ENCODE peak calls at places on chromosomes 6 and 20, in nine cellular contexts. One of them, this sample, is unnamed.
A peak's percentile ranks its signal among the peaks of the same experiment; 100 is the strongest.

GRCh38 chr6:18985061-18985460 is 597.9 kb downstream of the RNF144B start:
- DNase-seq in GM20000: no peak
- DNase-seq in tibial artery: no peak
- DNase-seq in AG10803: no peak
- DNase-seq in fibroblast of pulmonary artery: no peak
- DNase-seq in ovary: no peak
- DNase-seq in neural crest cell: no peak
- DNase-seq in right atrium auricular region: no peak
- DNase-seq in mucosa of descending colon: no peak
- DNase-seq in this sample: no peak

GRCh38 chr20:47139934-47140333 is 216.6 kb downstream of the ZMYND8 start:
- DNase-seq in GM20000: no peak
- DNase-seq in tibial artery: no peak
- DNase-seq in AG10803: no peak
- DNase-seq in fibroblast of pulmonary artery: no peak
- DNase-seq in ovary: no peak
- DNase-seq in neural crest cell: no peak
- DNase-seq in right atrium auricular region: no peak
- DNase-seq in mucosa of descending colon: no peak
- DNase-seq in this sample: no peak

GRCh38 chr20:44747166-44748004 is 1.7 kb downstream of the KCNK15 start:
- DNase-seq in GM20000: peak; percentile 86
- DNase-seq in tibial artery: peak; percentile 86
- DNase-seq in AG10803: peak; percentile 72
- DNase-seq in fibroblast of pulmonary artery: peak; percentile 81
- DNase-seq in ovary: peak; percentile 81
- DNase-seq in neural crest cell: peak; percentile 76
- DNase-seq in right atrium auricular region: peak; percentile 85
- DNase-seq in mucosa of descending colon: peak; percentile 75
- DNase-seq in this sample: peak; percentile 74

GRCh38 chr20:33176101-33176500 is 8.1 kb downstream of the BPIFA2 start:
- DNase-seq in GM20000: no peak
- DNase-seq in tibial artery: no peak
- DNase-seq in AG10803: no peak
- DNase-seq in fibroblast of pulmonary artery: no peak
- DNase-seq in ovary: no peak
- DNase-seq in neural crest cell: no peak
- DNase-seq in right atrium auricular region: no peak
- DNase-seq in mucosa of descending colon: no peak
- DNase-seq in this sample: no peak

GRCh38 chr20:25178563-25179438 is 16.7 kb upstream of the ENTPD6 start:
- DNase-seq in GM20000: peak; percentile 64
- DNase-seq in tibial artery: peak; percentile 71
- DNase-seq in AG10803: peak; percentile 72
- DNase-seq in fibroblast of pulmonary artery: peak; percentile 90
- DNase-seq in ovary: no peak
- DNase-seq in neural crest cell: no peak
- DNase-seq in right atrium auricular region: no peak
- DNase-seq in mucosa of descending colon: no peak
- DNase-seq in this sample: peak; percentile 28

GRCh38 chr6:157813191-157813590 is 9.9 kb upstream of the SNX9 start:
- DNase-seq in GM20000: no peak
- DNase-seq in tibial artery: peak; percentile 80
- DNase-seq in AG10803: no peak
- DNase-seq in fibroblast of pulmonary artery: peak; percentile 52
- DNase-seq in ovary: peak; percentile 46
- DNase-seq in neural crest cell: no peak
- DNase-seq in right atrium auricular region: no peak
- DNase-seq in mucosa of descending colon: no peak
- DNase-seq in this sample: no peak

GRCh38 chr6:144259988-144260387 is 25.1 kb upstream of the UTRN start:
- DNase-seq in GM20000: no peak
- DNase-seq in tibial artery: no peak
- DNase-seq in AG10803: peak; percentile 67
- DNase-seq in fibroblast of pulmonary artery: peak; percentile 18
- DNase-seq in ovary: no peak
- DNase-seq in neural crest cell: no peak
- DNase-seq in right atrium auricular region: no peak
- DNase-seq in mucosa of descending colon: no peak
- DNase-seq in this sample: no peak

GRCh38 chr6:139117734-139118133 is 17.1 kb upstream of the HECA start:
- DNase-seq in GM20000: no peak
- DNase-seq in tibial artery: no peak
- DNase-seq in AG10803: no peak
- DNase-seq in fibroblast of pulmonary artery: no peak
- DNase-seq in ovary: no peak
- DNase-seq in neural crest cell: no peak
- DNase-seq in right atrium auricular region: no peak
- DNase-seq in mucosa of descending colon: no peak
- DNase-seq in this sample: no peak

GRCh38 chr6:28544211-28544610 is 18.5 kb downstream of the GPX5 start:
- DNase-seq in GM20000: no peak
- DNase-seq in tibial artery: no peak
- DNase-seq in AG10803: no peak
- DNase-seq in fibroblast of pulmonary artery: no peak
- DNase-seq in ovary: no peak
- DNase-seq in neural crest cell: no peak
- DNase-seq in right atrium auricular region: no peak
- DNase-seq in mucosa of descending colon: no peak
- DNase-seq in this sample: no peak

GRCh38 chr6:43575772-43576551 is at the start of the genes POLH and XPO5:
- DNase-seq in GM20000: peak; percentile 98
- DNase-seq in tibial artery: peak; percentile 89
- DNase-seq in AG10803: peak; percentile 91
- DNase-seq in fibroblast of pulmonary artery: peak; percentile 93
- DNase-seq in ovary: peak; percentile 91
- DNase-seq in neural crest cell: peak; percentile 82
- DNase-seq in right atrium auricular region: peak; percentile 89
- DNase-seq in mucosa of descending colon: peak; percentile 96
- DNase-seq in this sample: peak; percentile 93
- TF ChIP-seq CTCF in GM20000: no peak
- TF ChIP-seq CTCF in tibial artery: no peak
- TF ChIP-seq CTCF in AG10803: peak; percentile 30
- TF ChIP-seq CTCF in fibroblast of pulmonary artery: no peak
- TF ChIP-seq CTCF in ovary: no peak
- TF ChIP-seq CTCF in neural crest cell: no peak
- TF ChIP-seq CTCF in right atrium auricular region: no peak
- TF ChIP-seq CTCF in mucosa of descending colon: no peak
- TF ChIP-seq CTCF in this sample: no peak

DNA sequence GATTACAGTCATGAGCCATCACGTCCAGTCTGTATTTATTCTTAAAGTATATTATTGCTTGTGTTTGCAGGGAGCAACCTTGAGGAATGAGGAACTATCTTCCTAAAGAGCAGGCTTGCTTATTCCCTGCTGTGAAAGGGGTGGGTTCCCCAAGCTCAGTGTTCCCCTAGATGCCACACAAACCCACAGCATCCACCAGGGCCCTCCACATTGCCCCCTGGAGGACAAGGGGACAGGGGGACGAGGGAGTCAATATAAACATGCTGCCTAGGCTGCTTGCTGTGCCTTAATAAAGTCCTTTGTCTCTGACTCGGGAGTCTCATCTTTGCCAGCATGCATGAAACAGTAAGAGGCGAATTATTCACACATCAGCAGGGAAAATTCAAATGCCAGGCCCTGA is 8.0 kb upstream of the IDH3B start:
- DNase-seq in GM20000: no peak
- DNase-seq in tibial artery: no peak
- DNase-seq in AG10803: no peak
- DNase-seq in fibroblast of pulmonary artery: no peak
- DNase-seq in ovary: no peak
- DNase-seq in neural crest cell: no peak
- DNase-seq in right atrium auricular region: no peak
- DNase-seq in mucosa of descending colon: no peak
- DNase-seq in this sample: no peak
- TF ChIP-seq CTCF in GM20000: peak; percentile 1
- TF ChIP-seq CTCF in tibial artery: no peak
- TF ChIP-seq CTCF in AG10803: no peak
- TF ChIP-seq CTCF in fibroblast of pulmonary artery: peak; percentile 16
- TF ChIP-seq CTCF in ovary: no peak
- TF ChIP-seq CTCF in neural crest cell: no peak
- TF ChIP-seq CTCF in right atrium auricular region: no peak
- TF ChIP-seq CTCF in mucosa of descending colon: no peak
- TF ChIP-seq CTCF in this sample: no peak

GRCh38 chr6:38281131-38281530 is 358.6 kb downstream of the BTBD9 start:
- DNase-seq in GM20000: no peak
- DNase-seq in tibial artery: no peak
- DNase-seq in AG10803: no peak
- DNase-seq in fibroblast of pulmonary artery: no peak
- DNase-seq in ovary: no peak
- DNase-seq in neural crest cell: no peak
- DNase-seq in right atrium auricular region: no peak
- DNase-seq in mucosa of descending colon: no peak
- DNase-seq in this sample: no peak

GRCh38 chr6:38279945-38280588 is 359.7 kb downstream of the BTBD9 start:
- DNase-seq in GM20000: no peak
- DNase-seq in tibial artery: no peak
- DNase-seq in AG10803: peak; percentile 36
- DNase-seq in fibroblast of pulmonary artery: no peak
- DNase-seq in ovary: no peak
- DNase-seq in neural crest cell: no peak
- DNase-seq in right atrium auricular region: no peak
- DNase-seq in mucosa of descending colon: no peak
- DNase-seq in this sample: no peak

GRCh38 chr6:38282911-38283310 is 356.8 kb downstream of the BTBD9 start:
- DNase-seq in GM20000: no peak
- DNase-seq in tibial artery: no peak
- DNase-seq in AG10803: no peak
- DNase-seq in fibroblast of pulmonary artery: no peak
- DNase-seq in ovary: no peak
- DNase-seq in neural crest cell: no peak
- DNase-seq in right atrium auricular region: no peak
- DNase-seq in mucosa of descending colon: no peak
- DNase-seq in this sample: no peak

GRCh38 chr6:38283734-38284362 is 355.9 kb downstream of the BTBD9 start:
- DNase-seq in GM20000: no peak
- DNase-seq in tibial artery: no peak
- DNase-seq in AG10803: no peak
- DNase-seq in fibroblast of pulmonary artery: no peak
- DNase-seq in ovary: no peak
- DNase-seq in neural crest cell: no peak
- DNase-seq in right atrium auricular region: no peak
- DNase-seq in mucosa of descending colon: no peak
- DNase-seq in this sample: no peak

DNA sequence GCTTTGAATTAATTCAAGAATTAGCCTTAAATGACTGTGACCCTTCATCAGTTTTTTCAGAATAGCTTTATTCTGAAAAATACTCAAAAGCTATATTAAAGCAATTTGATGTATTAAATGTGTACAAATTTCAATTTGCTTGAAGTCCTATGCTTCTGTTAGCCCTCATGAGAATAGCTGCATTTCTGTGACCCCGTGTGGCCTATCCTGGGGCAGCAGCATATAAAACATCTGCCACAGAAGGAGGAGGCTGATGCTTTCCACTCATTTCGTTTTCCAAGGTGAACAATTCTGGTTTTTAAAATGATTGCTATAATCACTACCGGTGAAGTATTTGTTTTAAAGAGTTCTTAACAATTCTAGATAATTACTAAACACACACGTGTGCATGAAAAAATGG is 360.3 kb downstream of the BTBD9 start:
- DNase-seq in GM20000: no peak
- DNase-seq in tibial artery: no peak
- DNase-seq in AG10803: peak; percentile 33
- DNase-seq in fibroblast of pulmonary artery: no peak
- DNase-seq in ovary: no peak
- DNase-seq in neural crest cell: no peak
- DNase-seq in right atrium auricular region: no peak
- DNase-seq in mucosa of descending colon: no peak
- DNase-seq in this sample: no peak
- TF ChIP-seq CTCF in GM20000: no peak
- TF ChIP-seq CTCF in tibial artery: no peak
- TF ChIP-seq CTCF in AG10803: peak; percentile 58
- TF ChIP-seq CTCF in fibroblast of pulmonary artery: peak; percentile 9
- TF ChIP-seq CTCF in ovary: no peak
- TF ChIP-seq CTCF in neural crest cell: no peak
- TF ChIP-seq CTCF in right atrium auricular region: peak; percentile 24
- TF ChIP-seq CTCF in mucosa of descending colon: no peak
- TF ChIP-seq CTCF in this sample: no peak

GRCh38 chr20:38214871-38215788 is 45.4 kb downstream of the KIAA1755 start:
- DNase-seq in GM20000: no peak
- DNase-seq in tibial artery: no peak
- DNase-seq in AG10803: no peak
- DNase-seq in fibroblast of pulmonary artery: no peak
- DNase-seq in ovary: no peak
- DNase-seq in neural crest cell: no peak
- DNase-seq in right atrium auricular region: no peak
- DNase-seq in mucosa of descending colon: no peak
- DNase-seq in this sample: no peak
- TF ChIP-seq CTCF in GM20000: no peak
- TF ChIP-seq CTCF in tibial artery: no peak
- TF ChIP-seq CTCF in AG10803: peak; percentile 14
- TF ChIP-seq CTCF in fibroblast of pulmonary artery: peak; percentile 14
- TF ChIP-seq CTCF in ovary: no peak
- TF ChIP-seq CTCF in neural crest cell: peak; percentile 43
- TF ChIP-seq CTCF in right atrium auricular region: no peak
- TF ChIP-seq CTCF in mucosa of descending colon: no peak
- TF ChIP-seq CTCF in this sample: no peak